ENCODE peak calls at places on chromosomes 6 and 20, in seven cellular contexts. U, C, S, P, R, T and B are unnamed samples.

GRCh38 chr6:97958143-97958542 is 675.1 kb upstream of the MMS22L start:
- DNase-seq in U (no peak), C (no peak), S (no peak), P (no peak), R (no peak), T (peak), B (no peak)

GRCh38 chr6:153568601-153569000 is 437.5 kb upstream of the RGS17 start:
- DNase-seq in U (no peak), C (peak), S (no peak), P (no peak), R (no peak), T (peak), B (no peak)

GRCh38 chr6:39362487-39362865 is 40.0 kb upstream of the KCNK16 start:
- DNase-seq in U (no peak), C (peak), S (no peak), P (no peak), R (no peak), T (no peak), B (no peak)

GRCh38 chr6:49744259-49744658 is at the start of gene CRISP3:
- DNase-seq in U (no peak), C (no peak), S (no peak), P (no peak), R (no peak), T (no peak), B (no peak)

GRCh38 chr20:53676987-53677386 is 83.3 kb upstream of the ZNF217 start:
- DNase-seq in U (no peak), C (no peak), S (no peak), P (no peak), R (no peak), T (no peak), B (no peak)

GRCh38 chr6:119129148-119129967 is 50.9 kb upstream of the FAM184A start:
- DNase-seq in U (no peak), C (no peak), S (no peak), P (peak), R (no peak), T (peak), B (no peak)

GRCh38 chr6:147872002-147872401 is 363.5 kb downstream of the SAMD5 start:
- DNase-seq in U (no peak), C (no peak), S (no peak), P (no peak), R (no peak), T (no peak), B (no peak)

GRCh38 chr6:14734416-14735340 is 511.2 kb upstream of the JARID2 start:
- DNase-seq in U (no peak), C (peak), S (no peak), P (peak), R (no peak), T (peak), B (peak)

GRCh38 chr6:151690768-151691562 is 116.5 kb upstream of the ESR1 start:
- DNase-seq in U (no peak), C (no peak), S (no peak), P (no peak), R (no peak), T (no peak), B (peak)

GRCh38 chr6:93366506-93366905 is 52.9 kb downstream of the EPHA7 start:
- DNase-seq in U (no peak), C (no peak), S (no peak), P (no peak), R (no peak), T (no peak), B (no peak)

GRCh38 chr6:114327074-114327473 is 15.7 kb downstream of the HS3ST5 start:
- DNase-seq in U (no peak), C (no peak), S (no peak), P (no peak), R (no peak), T (no peak), B (no peak)

GRCh38 chr6:53984163-53984562 is 127.1 kb upstream of the MLIP start:
- DNase-seq in U (no peak), C (peak), S (no peak), P (no peak), R (no peak), T (peak), B (no peak)

GRCh38 chr6:37311666-37312473 is 41.9 kb upstream of the RNF8 start:
- DNase-seq in U (no peak), C (no peak), S (no peak), P (peak), R (no peak), T (peak), B (no peak)

GRCh38 chr20:56875052-56875663 is 246.1 kb downstream of the TFAP2C start:
- DNase-seq in U (no peak), C (peak), S (no peak), P (no peak), R (peak), T (peak), B (no peak)

GRCh38 chr6:131765081-131765852 is 42.6 kb upstream of the ENPP1 start:
- DNase-seq in U (no peak), C (no peak), S (no peak), P (no peak), R (no peak), T (peak), B (no peak)

GRCh38 chr6:159578629-159579028 is 114.4 kb downstream of the SOD2 start:
- DNase-seq in U (no peak), C (no peak), S (no peak), P (no peak), R (no peak), T (no peak), B (no peak)

GRCh38 chr20:17845701-17846475 is 122.7 kb downstream of the SNX5 start:
- DNase-seq in U (no peak), C (no peak), S (no peak), P (no peak), R (no peak), T (peak), B (peak)

GRCh38 chr6:142819603-142820335 is 125.2 kb downstream of the HIVEP2 start:
- DNase-seq in U (no peak), C (no peak), S (no peak), P (peak), R (no peak), T (peak), B (no peak)

GRCh38 chr20:8940311-8940710 is 128.6 kb upstream of the PLCB4 start:
- DNase-seq in U (no peak), C (peak), S (no peak), P (no peak), R (no peak), T (peak), B (no peak)

GRCh38 chr6:112827793-112828192 is 480.7 kb downstream of the RFPL4B start:
- DNase-seq in U (no peak), C (peak), S (no peak), P (no peak), R (no peak), T (no peak), B (no peak)

GRCh38 chr20:5172167-5172586 is 45.4 kb downstream of the CDS2 start:
- DNase-seq in U (no peak), C (no peak), S (no peak), P (no peak), R (no peak), T (no peak), B (no peak)

GRCh38 chr6:128990349-128990748 is 107.4 kb downstream of the LAMA2 start:
- DNase-seq in U (no peak), C (no peak), S (no peak), P (no peak), R (no peak), T (no peak), B (no peak)

GRCh38 chr20:62588458-62589149 is 53.7 kb upstream of the SLCO4A1 start:
- DNase-seq in U (no peak), C (peak), S (no peak), P (no peak), R (no peak), T (no peak), B (no peak)

GRCh38 chr20:22795897-22796296 is 211.5 kb upstream of the FOXA2 start:
- DNase-seq in U (peak), C (peak), S (peak), P (no peak), R (peak), T (peak), B (no peak)

GRCh38 chr20:1711826-1712601 is 54.4 kb upstream of the SIRPG start:
- DNase-seq in U (no peak), C (no peak), S (no peak), P (no peak), R (no peak), T (no peak), B (no peak)

GRCh38 chr20:44810391-44811149 is at the start of gene RIMS4:
- DNase-seq in U (no peak), C (no peak), S (no peak), P (no peak), R (no peak), T (no peak), B (peak)

GRCh38 chr6:44898296-44898930 is 429.7 kb upstream of the RUNX2 start:
- DNase-seq in U (no peak), C (peak), S (peak), P (no peak), R (no peak), T (peak), B (no peak)

GRCh38 chr6:100370265-100370664 is 94.5 kb downstream of the SIM1 start:
- DNase-seq in U (no peak), C (no peak), S (no peak), P (no peak), R (no peak), T (peak), B (no peak)

GRCh38 chr20:42742926-42743325 is 446.8 kb downstream of the PTPRT start:
- DNase-seq in U (no peak), C (no peak), S (no peak), P (no peak), R (no peak), T (no peak), B (no peak)

GRCh38 chr20:4150095-4150492 is 134.7 kb upstream of the RNF24 start:
- DNase-seq in U (no peak), C (no peak), S (peak), P (no peak), R (no peak), T (peak), B (no peak)

GRCh38 chr6:162856885-162857284 is 129.1 kb downstream of the PACRG start:
- DNase-seq in U (no peak), C (peak), S (no peak), P (peak), R (peak), T (peak), B (no peak)